ENCODE peak calls at places on chromosome 19, in four cellular contexts. M is H9; T is CD4-positive, alpha-beta memory T cell; I is cardiac muscle cell. L is an unnamed sample. For H3K9me3, the result is how much of the 10 kb centered on the place peaks cover.

GRCh38 chr19:10729406-10729805 is 11.5 kb downstream of the DNM2 start:
- DNase-seq in I (no peak), T (no peak), M (no peak), L (no peak)

GRCh38 chr19:3683405-3683865 is 16.8 kb downstream of the PIP5K1C start:
- DNase-seq in T (no peak), I (no peak), M (peak), L (no peak)

GRCh38 chr19:8393871-8394250 is 3.7 kb downstream of the RAB11B start:
- DNase-seq in M (no peak), T (no peak), I (no peak), L (no peak)

GRCh38 chr19:18596752-18597157 is 8.2 kb downstream of the REX1BD start:
- DNase-seq in M (peak), T (no peak), I (peak), L (no peak)

GRCh38 chr19:4717966-4718701 is 5.5 kb downstream of the DPP9 start:
- DNase-seq in M (no peak), T (no peak), I (no peak), L (no peak)

GRCh38 chr19:3450796-3451411 is 29.4 kb downstream of the SMIM24 start:
- DNase-seq in I (no peak), T (no peak), M (no peak), L (no peak)

GRCh38 chr19:49712397-49712859 is 21.5 kb downstream of the CPT1C start:
- DNase-seq in T (no peak), I (no peak), M (peak), L (no peak)

GRCh38 chr19:11507370-11508078 is 1.9 kb upstream of the ZNF653 start:
- DNase-seq in T (no peak), M (no peak), I (no peak), L (no peak)

GRCh38 chr19:53871448-53871847 is 3.8 kb downstream of the MYADM start:
- DNase-seq in T (no peak), I (no peak), M (no peak), L (no peak)

GRCh38 chr19:41328157-41328817 is 18.3 kb downstream of the CCDC97 start:
- DNase-seq in T (no peak), M (no peak), I (no peak), L (no peak)

GRCh38 chr19:13781547-13781946 is 7.3 kb downstream of the C19orf53 start:
- DNase-seq in I (peak), M (peak), T (no peak), L (no peak)

DNA sequence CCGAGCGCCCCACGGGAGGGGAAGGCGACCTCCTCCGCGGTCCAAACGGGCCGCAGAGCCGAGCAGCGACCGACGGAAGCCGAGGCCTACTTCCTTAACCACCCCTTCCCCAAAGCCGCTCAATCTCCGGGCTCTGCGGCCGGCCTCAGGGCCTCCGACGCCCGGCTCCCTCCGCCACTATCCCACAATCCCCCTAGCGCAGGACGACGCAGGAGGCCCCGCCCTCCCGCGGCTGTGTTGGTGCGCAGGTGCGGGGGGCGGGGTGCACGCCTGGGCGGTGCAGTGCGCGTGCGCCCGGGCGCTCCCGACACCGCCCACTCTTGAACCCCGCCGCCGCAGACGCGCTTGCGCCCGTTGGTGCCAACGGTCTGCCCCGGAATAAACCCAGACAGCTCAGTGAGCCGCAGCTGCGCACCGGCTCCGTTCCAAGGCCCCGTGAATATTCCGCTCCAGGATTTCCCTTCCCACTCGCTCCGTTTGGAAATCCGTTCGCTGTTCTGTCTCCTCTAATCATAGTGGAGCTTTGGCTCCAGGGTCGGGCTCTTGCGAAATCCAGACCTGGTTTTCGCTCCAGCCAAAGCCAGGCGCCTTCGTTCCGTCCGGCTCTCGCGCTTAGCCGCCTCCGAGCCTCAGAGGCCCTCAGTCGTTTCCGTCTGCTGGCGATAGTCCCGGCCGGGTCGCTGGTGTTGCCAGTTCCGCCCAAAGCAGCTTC is at the start of gene PPP6R1:
- DNase-seq in T (peak), I (peak), M (peak), L (peak)
- H3K9me3 ChIP-seq in T (under half), I (under half), M (under half), L (under half)

DNA sequence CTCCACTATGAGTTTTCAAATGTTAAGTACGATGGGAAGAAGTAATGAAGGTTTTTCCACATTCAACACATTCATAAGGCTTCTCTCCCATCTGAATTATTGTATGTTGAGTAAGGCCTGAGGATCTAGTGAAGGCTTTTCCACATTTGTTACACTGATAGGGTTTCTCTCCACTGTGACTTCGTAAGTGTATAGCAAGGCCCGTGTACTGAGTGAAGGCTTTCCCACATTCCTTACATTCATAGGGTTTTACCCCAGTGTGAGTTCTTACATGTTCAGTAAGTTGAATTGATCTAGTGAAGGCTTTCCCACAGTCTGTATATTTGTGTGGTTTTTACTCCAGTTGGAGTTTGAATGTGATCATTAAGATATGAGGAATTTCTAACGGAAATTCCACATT is 44.4 kb downstream of the ZNF846 start:
- DNase-seq in I (no peak), M (no peak), T (no peak), L (no peak)
- H3K9me3 ChIP-seq in I (under half), M (under half), T (under half), L (under half)

DNA sequence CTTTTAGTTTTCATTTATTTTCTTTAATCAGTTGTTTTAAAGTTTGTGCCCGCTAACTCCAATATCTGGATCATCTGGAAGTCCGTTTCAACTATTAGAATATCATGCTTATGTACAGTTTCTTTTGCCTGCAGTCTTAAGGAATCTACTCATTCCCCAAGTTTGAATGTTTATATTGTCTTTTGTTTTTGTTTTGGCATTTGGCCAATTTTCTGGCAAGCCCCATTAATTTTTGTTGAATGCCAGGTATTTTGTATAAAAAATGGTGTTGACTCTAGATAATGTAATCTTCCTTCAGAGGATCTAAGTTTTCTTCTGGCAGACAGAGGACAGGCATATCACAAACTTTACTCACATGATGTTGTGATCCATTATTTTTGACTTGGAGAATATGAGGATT is 11.1 kb upstream of the ZNF235 start:
- DNase-seq in M (no peak), I (no peak), T (no peak), L (no peak)
- H3K9me3 ChIP-seq in M (under half), I (under half), T (under half), L (under half)

DNA sequence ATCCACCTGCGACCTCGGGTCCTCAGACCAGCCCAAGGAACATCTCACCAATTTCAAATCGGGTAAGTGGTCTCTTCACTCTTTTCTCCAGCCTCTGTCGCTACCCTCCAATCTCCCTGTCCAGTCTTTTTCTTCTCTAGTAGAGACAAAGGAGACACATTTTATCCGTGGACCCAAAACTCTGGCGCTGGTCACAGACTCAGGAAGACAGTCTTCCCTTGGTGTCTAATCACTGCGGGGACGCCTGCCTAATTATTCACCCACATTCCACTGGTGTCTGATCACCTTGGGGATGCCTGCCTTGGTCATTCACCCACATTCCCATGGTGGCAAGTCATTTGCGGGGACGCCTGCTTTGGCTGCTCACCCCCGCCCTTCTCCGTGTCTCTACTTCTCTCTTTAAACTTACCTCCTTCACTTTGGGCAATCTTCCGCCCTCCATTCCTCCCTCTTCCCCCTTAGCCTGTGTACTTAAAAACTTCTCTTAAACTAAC is 13.9 kb upstream of the OR10H1 start:
- DNase-seq in I (no peak), T (no peak), M (no peak), L (no peak)
- H3K9me3 ChIP-seq in I (under half), T (under half), M (half or more), L (under half)

L was measured in CD4-positive, CD25-positive, alpha-beta regulatory T cell.